ENCODE peak calls at places on chromosomes 5 and 9, in eight cellular contexts. O, P, K, S, J, A, B and D are unnamed samples.

GRCh38 chr9:74951725-74952151 is 974 bp downstream of the C9orf40 start:
- DNase-seq in O (peak; percentile 77), P (peak; percentile 62), K (peak; percentile 4), S (peak; percentile 78), J (peak; percentile 33), A (no peak), B (peak; percentile 29), D (no peak)

GRCh38 chr5:180027449-180028089 is 44.0 kb downstream of the RNF130 start:
- DNase-seq in O (no peak), P (no peak), K (no peak), S (no peak), J (no peak), A (no peak), B (no peak), D (no peak)

GRCh38 chr5:112697833-112698232 is 39.9 kb upstream of the APC start:
- DNase-seq in O (no peak), P (no peak), K (no peak), S (no peak), J (no peak), A (no peak), B (no peak), D (no peak)

GRCh38 chr9:114108016-114108833 is 9.1 kb upstream of the KIF12 start:
- DNase-seq in O (peak; percentile 90), P (peak; percentile 56), K (no peak), S (peak; percentile 96), J (peak; percentile 18), A (peak; percentile 23), B (peak; percentile 77), D (peak; percentile 85)

GRCh38 chr9:124652203-124652992 is 118.7 kb downstream of the NR6A1 start:
- DNase-seq in O (no peak), P (no peak), K (no peak), S (no peak), J (no peak), A (no peak), B (peak; percentile 82), D (no peak)

GRCh38 chr5:132493241-132493640 is 2.7 kb upstream of the IRF1 start:
- DNase-seq in O (no peak), P (no peak), K (no peak), S (peak; percentile 25), J (no peak), A (no peak), B (no peak), D (no peak)

GRCh38 chr9:113313276-113313675 is 10.1 kb upstream of the RNF183 start:
- DNase-seq in O (no peak), P (no peak), K (no peak), S (peak; percentile 12), J (no peak), A (no peak), B (no peak), D (no peak)

GRCh38 chr5:96509313-96509712 is 76.3 kb upstream of the PCSK1 start:
- DNase-seq in O (no peak), P (no peak), K (no peak), S (no peak), J (no peak), A (no peak), B (peak; percentile 7), D (no peak)

GRCh38 chr5:124752854-124753720 is 6.6 kb upstream of the ZNF608 start:
- DNase-seq in O (no peak), P (no peak), K (no peak), S (no peak), J (no peak), A (no peak), B (no peak), D (no peak)

GRCh38 chr5:125349432-125349831 is 603.0 kb upstream of the ZNF608 start:
- DNase-seq in O (no peak), P (no peak), K (no peak), S (no peak), J (no peak), A (no peak), B (no peak), D (peak; percentile 64)

GRCh38 chr9:72467766-72468738 is 53.4 kb upstream of the TMC1 start:
- DNase-seq in O (no peak), P (peak; percentile 11), K (no peak), S (no peak), J (no peak), A (no peak), B (no peak), D (no peak)

GRCh38 chr9:93250185-93250584 is 66.2 kb downstream of the WNK2 start:
- DNase-seq in O (peak; percentile 29), P (no peak), K (no peak), S (no peak), J (no peak), A (no peak), B (no peak), D (no peak)

GRCh38 chr5:151947924-151948323 is 23.3 kb upstream of the GLRA1 start:
- DNase-seq in O (no peak), P (peak; percentile 22), K (no peak), S (no peak), J (no peak), A (no peak), B (no peak), D (no peak)

GRCh38 chr9:14111670-14112069 is 202.3 kb downstream of the NFIB start:
- DNase-seq in O (no peak), P (no peak), K (no peak), S (no peak), J (no peak), A (no peak), B (no peak), D (no peak)

GRCh38 chr5:35668320-35668719 is 50.7 kb downstream of the SPEF2 start:
- DNase-seq in O (no peak), P (no peak), K (no peak), S (no peak), J (no peak), A (no peak), B (no peak), D (no peak)

GRCh38 chr9:114691046-114691955 is 9.3 kb upstream of the TEX48 start:
- DNase-seq in O (no peak), P (peak; percentile 93), K (peak; percentile 39), S (no peak), J (peak; percentile 6), A (peak; percentile 68), B (peak; percentile 96), D (no peak)

GRCh38 chr9:33165263-33166151 is 1.6 kb downstream of the B4GALT1 start:
- DNase-seq in O (no peak), P (peak; percentile 76), K (no peak), S (peak; percentile 56), J (no peak), A (peak; percentile 51), B (peak; percentile 46), D (peak; percentile 42)

GRCh38 chr9:22227986-22228385 is 218.6 kb upstream of the DMRTA1 start:
- DNase-seq in O (no peak), P (no peak), K (no peak), S (no peak), J (no peak), A (no peak), B (no peak), D (no peak)
- H3K9me3 ChIP-seq in O (no peaks in the 10 kb centered on the region), P (peaks cover 4% of the 10 kb centered on the region), K (no peaks in the 10 kb centered on the region), S (peaks cover 60% of the 10 kb centered on the region), J (no peaks in the 10 kb centered on the region), A (no peaks in the 10 kb centered on the region), B (no peaks in the 10 kb centered on the region), D (no peaks in the 10 kb centered on the region)

DNA sequence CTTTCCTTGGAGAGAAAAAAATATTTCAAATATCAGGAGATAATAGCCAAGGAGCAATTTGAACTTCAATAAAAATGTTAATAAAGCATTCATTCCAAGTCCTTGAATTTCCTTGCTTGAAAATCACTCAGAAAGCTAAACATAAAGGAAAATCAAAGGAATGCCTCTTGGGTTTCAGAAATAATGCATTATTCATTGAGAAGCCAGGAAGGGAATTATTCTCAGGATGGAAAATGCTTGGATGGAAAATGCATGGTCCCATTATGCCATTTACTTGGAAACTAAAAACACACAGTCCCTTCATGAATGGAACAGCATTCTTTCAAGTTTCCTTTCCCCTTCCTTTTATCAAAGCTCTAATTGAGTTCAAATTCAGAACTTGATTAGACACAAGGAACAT is 160.9 kb downstream of the LPAR1 start:
- DNase-seq in O (no peak), P (no peak), K (no peak), S (no peak), J (no peak), A (no peak), B (no peak), D (no peak)
- H3K36me3 ChIP-seq in O (no peaks in the 10 kb centered on the region), P (no peaks in the 10 kb centered on the region), K (no peaks in the 10 kb centered on the region), S (no peaks in the 10 kb centered on the region), J (no peaks in the 10 kb centered on the region), A (no peaks in the 10 kb centered on the region), B (peaks cover 66% of the 10 kb centered on the region), D (no peaks in the 10 kb centered on the region)

GRCh38 chr9:134341306-134341705 is 15.1 kb downstream of the RXRA start:
- DNase-seq in O (peak; percentile 89), P (no peak), K (no peak), S (no peak), J (no peak), A (no peak), B (no peak), D (no peak)

GRCh38 chr9:134340475-134341186 is 14.4 kb downstream of the RXRA start:
- DNase-seq in O (peak; percentile 82), P (no peak), K (no peak), S (no peak), J (no peak), A (no peak), B (no peak), D (no peak)

GRCh38 chr9:134343637-134344036 is 17.4 kb downstream of the RXRA start:
- DNase-seq in O (no peak), P (no peak), K (no peak), S (no peak), J (no peak), A (no peak), B (no peak), D (no peak)

GRCh38 chr9:134342746-134343115 is 16.5 kb downstream of the RXRA start:
- DNase-seq in O (no peak), P (no peak), K (no peak), S (no peak), J (no peak), A (no peak), B (no peak), D (no peak)

GRCh38 chr9:134341929-134342745 is 15.9 kb downstream of the RXRA start:
- DNase-seq in O (no peak), P (no peak), K (no peak), S (no peak), J (no peak), A (no peak), B (no peak), D (no peak)
- H3K4me3 ChIP-seq in O (no peak overlapping the region), P (no peak overlapping the region), K (no peak overlapping the region), S (no peak overlapping the region), J (no peak overlapping the region), A (no peak overlapping the region), B (no peak overlapping the region), D (no peak overlapping the region)

DNA sequence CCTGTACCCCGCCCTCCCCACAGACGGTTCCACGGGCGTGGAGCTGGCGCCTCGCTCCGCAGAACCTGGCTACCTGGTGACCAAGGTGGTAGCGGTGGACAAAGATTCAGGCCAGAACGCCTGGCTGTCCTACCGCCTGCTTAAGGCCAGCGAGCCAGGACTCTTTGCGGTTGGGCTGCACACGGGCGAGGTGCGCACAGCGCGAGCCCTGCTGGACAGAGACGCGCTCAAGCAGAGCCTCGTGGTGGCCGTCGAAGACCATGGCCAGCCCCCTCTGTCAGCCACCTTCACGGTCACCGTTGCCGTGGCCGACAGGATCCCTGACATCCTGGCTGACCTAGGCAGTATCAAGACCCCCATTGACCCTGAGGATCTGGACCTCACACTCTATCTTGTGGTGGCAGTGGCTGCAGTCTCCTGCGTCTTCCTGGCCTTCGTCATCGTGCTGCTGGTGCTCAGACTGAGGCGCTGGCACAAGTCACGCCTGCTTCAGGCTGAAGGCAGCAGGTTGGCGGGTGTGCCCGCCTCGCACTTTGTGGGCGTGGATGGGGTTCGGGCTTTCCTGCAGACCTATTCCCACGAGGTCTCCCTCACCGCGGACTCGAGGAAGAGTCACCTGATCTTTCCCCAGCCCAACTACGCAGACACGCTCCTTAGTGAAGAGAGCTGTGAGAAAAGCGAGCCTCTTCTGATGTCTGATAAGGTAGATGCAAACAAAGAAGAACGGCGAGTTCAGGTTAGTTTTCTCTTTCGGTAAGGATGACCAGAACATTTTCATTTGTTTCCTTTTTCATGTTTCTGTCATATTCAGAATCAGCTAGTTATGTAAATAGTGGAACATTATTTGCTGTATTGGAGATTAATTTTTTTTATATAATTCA is 2.3 kb downstream of the PCDHGA5 start:
- DNase-seq in O (no peak), P (no peak), K (no peak), S (no peak), J (no peak), A (no peak), B (no peak), D (no peak)
- H3K9me3 ChIP-seq in O (peaks cover 19% of the 10 kb centered on the region), P (peaks cover 29% of the 10 kb centered on the region), K (no peaks in the 10 kb centered on the region), S (peaks cover 43% of the 10 kb centered on the region), J (peaks cover 49% of the 10 kb centered on the region), A (peaks cover 2% of the 10 kb centered on the region), B (no peaks in the 10 kb centered on the region), D (peaks cover 3% of the 10 kb centered on the region)